ENCODE peak calls at places on chromosomes 4 and X, in nine cellular contexts. X, S, M, C, U, Y, E, G and T are unnamed samples. For H4K20me1, the result is how much of the 10 kb centered on the place peaks cover.

GRCh38 chrX:46554942-46555341 is 9.7 kb upstream of the ZNF674 start:
- DNase-seq in X (no peak), S (no peak), M (peak), C (peak), U (no peak), Y (peak), E (peak), G (no peak), T (no peak)

GRCh38 chrX:146658379-146658778 is 151.2 kb upstream of the CXorf51B start:
- DNase-seq in X (no peak), S (no peak), M (no peak), C (no peak), U (no peak), Y (no peak), E (no peak), G (no peak), T (no peak)

GRCh38 chr4:123624959-123625358 is 228.4 kb downstream of the SPRY1 start:
- DNase-seq in X (no peak), S (no peak), M (no peak), C (no peak), U (no peak), Y (no peak), E (no peak), G (no peak), T (no peak)

GRCh38 chr4:19776021-19776459 is 475.7 kb upstream of the SLIT2 start:
- DNase-seq in X (peak), S (peak), M (peak), C (peak), U (no peak), Y (no peak), E (peak), G (no peak), T (peak)

GRCh38 chrX:107537815-107538214 is 88.4 kb downstream of the FRMPD3 start:
- DNase-seq in X (peak), S (peak), M (peak), C (peak), U (peak), Y (peak), E (peak), G (peak), T (peak)

GRCh38 chr4:82099863-82100579 is 273.8 kb downstream of the HNRNPD start:
- DNase-seq in X (no peak), S (no peak), M (no peak), C (no peak), U (no peak), Y (no peak), E (no peak), G (no peak), T (peak)

GRCh38 chrX:129961180-129962083 is 21.0 kb upstream of the BCORL1 start:
- DNase-seq in X (peak), S (peak), M (peak), C (no peak), U (peak), Y (peak), E (no peak), G (peak), T (peak)

GRCh38 chr4:78691333-78691732 is 84.8 kb upstream of the BMP2K start:
- DNase-seq in X (no peak), S (no peak), M (no peak), C (no peak), U (no peak), Y (no peak), E (no peak), G (no peak), T (no peak)

GRCh38 chrX:15465347-15465746 is 27.8 kb downstream of the PIR start:
- DNase-seq in X (no peak), S (no peak), M (no peak), C (no peak), U (no peak), Y (no peak), E (peak), G (no peak), T (no peak)

GRCh38 chr4:10288830-10289533 is 168.2 kb downstream of the ZNF518B start:
- DNase-seq in X (no peak), S (no peak), M (no peak), C (no peak), U (no peak), Y (no peak), E (no peak), G (no peak), T (no peak)

GRCh38 chr4:142271832-142272231 is 574.3 kb downstream of the INPP4B start:
- DNase-seq in X (no peak), S (no peak), M (no peak), C (no peak), U (no peak), Y (no peak), E (no peak), G (no peak), T (no peak)

GRCh38 chr4:177285953-177286352 is 23.7 kb upstream of the NEIL3 start:
- DNase-seq in X (no peak), S (no peak), M (no peak), C (no peak), U (no peak), Y (no peak), E (no peak), G (peak), T (no peak)
- H4K20me1 ChIP-seq in X (under half), S (under half), M (under half), C (under half), U (under half), Y (under half), E (under half), G (under half), T (under half)

GRCh38 chrX:72027024-72027913 is 104.4 kb downstream of the RTL5 start:
- DNase-seq in X (no peak), S (no peak), M (no peak), C (no peak), U (no peak), Y (no peak), E (no peak), G (no peak), T (no peak)

GRCh38 chrX:72030431-72030830 is 101.3 kb downstream of the RTL5 start:
- DNase-seq in X (no peak), S (no peak), M (no peak), C (no peak), U (no peak), Y (peak), E (no peak), G (no peak), T (no peak)

GRCh38 chrX:72029473-72030411 is 102.0 kb downstream of the RTL5 start:
- DNase-seq in X (no peak), S (peak), M (peak), C (peak), U (no peak), Y (peak), E (peak), G (no peak), T (peak)

GRCh38 chrX:72027914-72028307 is 103.8 kb downstream of the RTL5 start:
- DNase-seq in X (no peak), S (no peak), M (no peak), C (no peak), U (no peak), Y (no peak), E (no peak), G (no peak), T (no peak)

DNA sequence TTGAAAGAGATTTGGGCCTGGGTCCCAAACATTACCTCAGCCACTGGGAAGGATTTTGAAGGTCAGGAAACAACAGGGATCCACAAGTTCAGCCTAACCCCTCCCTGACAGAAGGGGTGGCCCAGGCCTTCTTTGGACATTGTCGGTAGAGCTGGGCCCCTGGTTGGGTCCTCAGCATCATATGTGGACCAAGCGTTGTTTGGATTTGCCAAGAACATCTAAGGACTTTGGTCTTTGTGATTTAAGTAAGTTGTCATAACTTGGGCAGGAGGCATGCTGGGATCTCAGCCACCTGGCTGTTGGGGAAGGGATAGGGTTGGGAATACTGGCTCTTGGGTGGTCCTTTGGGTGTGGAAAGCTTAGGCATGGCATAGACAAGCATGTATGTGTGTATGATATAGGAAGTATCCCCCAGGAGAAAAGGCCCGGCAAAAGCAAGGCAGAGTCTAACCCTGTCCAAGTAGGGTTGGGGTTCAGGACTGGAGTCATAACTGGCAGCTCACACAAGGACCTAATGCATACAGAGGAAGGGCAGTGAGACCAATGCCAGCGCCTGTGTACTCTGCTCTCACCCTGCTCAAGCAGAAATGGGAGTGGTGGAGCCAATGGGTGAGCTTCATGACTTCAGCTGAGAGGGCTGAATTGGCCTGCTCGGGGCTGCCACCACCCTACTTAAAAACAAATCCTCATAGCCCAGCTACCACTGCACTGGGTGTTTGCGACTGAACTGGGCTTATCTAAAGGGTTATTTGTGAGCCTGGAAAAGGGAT is 102.8 kb downstream of the RTL5 start:
- DNase-seq in X (no peak), S (no peak), M (no peak), C (no peak), U (no peak), Y (no peak), E (no peak), G (no peak), T (no peak)
- H3K27ac ChIP-seq in X (no peak), S (peak), M (peak), C (peak), U (no peak), Y (no peak), E (peak), G (no peak), T (peak)

GRCh38 chrX:118839334-118839958 is 15.8 kb downstream of the ZCCHC12 start:
- DNase-seq in X (peak), S (peak), M (peak), C (peak), U (peak), Y (peak), E (peak), G (no peak), T (peak)
- H3K4me3 ChIP-seq in X (peak), S (peak), M (peak), C (no peak), U (peak), Y (peak), E (peak), G (no peak), T (no peak)

GRCh38 chr4:186699298-186699697 is 24.4 kb downstream of the FAT1 start:
- DNase-seq in X (no peak), S (peak), M (peak), C (peak), U (no peak), Y (peak), E (peak), G (no peak), T (peak)
- H4K20me1 ChIP-seq in X (half or more), S (under half), M (under half), C (under half), U (under half), Y (half or more), E (half or more), G (under half), T (under half)

GRCh38 chrX:66009231-66009845 is 30.5 kb downstream of the VSIG4 start:
- DNase-seq in X (no peak), S (no peak), M (no peak), C (no peak), U (no peak), Y (no peak), E (no peak), G (peak), T (no peak)
- H3K27ac ChIP-seq in X (no peak), S (no peak), M (no peak), C (no peak), U (no peak), Y (no peak), E (no peak), G (peak), T (no peak)

DNA sequence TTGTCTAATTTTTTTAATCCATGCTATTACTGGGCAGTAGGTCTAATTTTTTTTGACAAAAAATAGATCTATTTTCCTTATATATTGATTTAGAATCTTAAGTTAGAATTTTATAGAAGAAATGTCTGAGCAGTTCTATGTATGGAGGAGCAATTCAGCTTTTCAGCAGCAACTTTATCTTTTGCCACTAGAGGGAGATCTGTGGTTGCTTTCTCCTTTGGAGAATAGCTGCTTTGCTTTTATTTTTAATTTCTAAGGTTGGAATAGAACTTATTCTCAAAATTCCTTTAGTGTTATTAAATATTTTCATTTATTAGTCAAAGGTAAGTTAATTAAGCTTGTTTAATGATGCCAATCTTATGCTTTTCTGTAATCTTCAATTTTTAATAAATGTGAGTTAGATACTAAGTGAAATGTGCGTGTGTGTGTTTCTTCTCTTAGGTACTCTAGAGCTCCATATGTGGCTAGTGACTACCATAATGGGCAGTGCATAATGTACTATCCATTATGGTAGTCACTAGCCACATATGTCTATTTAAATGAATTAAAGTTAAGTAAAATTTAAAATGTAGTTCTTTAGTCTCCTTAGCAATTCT is 29.3 kb downstream of the FAM199X start:
- DNase-seq in X (peak), S (no peak), M (peak), C (peak), U (peak), Y (peak), E (peak), G (peak), T (peak)
- H3K4me3 ChIP-seq in X (no peak), S (no peak), M (no peak), C (no peak), U (no peak), Y (no peak), E (no peak), G (no peak), T (no peak)

DNA sequence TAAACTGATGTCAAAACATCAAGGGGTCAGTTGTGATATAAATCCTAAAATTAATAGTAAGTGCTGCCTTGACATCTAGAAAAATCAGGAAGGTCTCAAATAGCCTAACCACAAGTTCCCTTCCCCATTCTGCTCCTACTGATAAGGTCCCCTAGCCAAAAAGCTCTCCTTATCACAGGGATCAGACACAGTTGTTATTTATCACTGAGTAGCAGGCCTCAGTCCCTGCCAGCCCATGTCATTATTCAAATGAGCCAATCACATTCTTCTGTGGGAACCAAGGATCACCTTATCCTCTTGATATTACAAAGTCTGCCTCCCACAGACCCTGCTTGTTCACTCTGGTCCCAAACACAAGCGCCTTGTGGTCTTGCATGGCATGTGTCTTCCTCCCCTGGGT is 23.3 kb upstream of the TMEM255A start:
- DNase-seq in X (no peak), S (no peak), M (no peak), C (no peak), U (no peak), Y (no peak), E (no peak), G (no peak), T (no peak)
- H4K20me1 ChIP-seq in X (under half), S (under half), M (under half), C (under half), U (under half), Y (under half), E (under half), G (under half), T (under half)